ENCODE peak calls at places on chromosome 11, in six cellular contexts. A is upper lobe of left lung, N is IMR-90, T is stomach, R is lower leg skin, V is transverse colon. O is an unnamed sample.

GRCh38 chr11:15893080-15893492 is 463.3 kb downstream of the SOX6 start:
- DNase-seq in R (no peak), N (peak; percentile 89), A (no peak), T (no peak), V (no peak), O (no peak)

GRCh38 chr11:104164028-104164520 is at the start of gene PDGFD:
- DNase-seq in V (peak; percentile 22), A (peak; percentile 43), T (peak; percentile 71), R (peak; percentile 32), N (peak; percentile 70), O (peak; percentile 46)

GRCh38 chr11:96464695-96465307 is 75.0 kb downstream of the JRKL start:
- DNase-seq in T (no peak), A (no peak), R (no peak), V (no peak), N (peak; percentile 78), O (no peak)

GRCh38 chr11:13287026-13287425 is 9.4 kb downstream of the BMAL1 start:
- DNase-seq in V (no peak), R (no peak), N (no peak), T (no peak), A (no peak), O (no peak)

GRCh38 chr11:64141081-64141783 is 24.7 kb downstream of the MACROD1 start:
- DNase-seq in V (no peak), N (no peak), R (no peak), T (no peak), A (no peak), O (no peak)

GRCh38 chr11:34633990-34634725 is 13.3 kb downstream of the EHF start:
- DNase-seq in V (no peak), T (no peak), R (no peak), N (peak; percentile 51), A (no peak), O (no peak)

GRCh38 chr11:58575377-58576020 is at the start of gene LPXN:
- DNase-seq in V (peak; percentile 48), N (peak; percentile 63), R (no peak), T (no peak), A (peak; percentile 54), O (no peak)

GRCh38 chr11:82865841-82866240 is 34.4 kb downstream of the PRCP start:
- DNase-seq in A (no peak), R (no peak), V (no peak), N (peak; percentile 31), T (no peak), O (no peak)

GRCh38 chr11:69660001-69660500 is 15.1 kb downstream of the LTO1 start:
- DNase-seq in N (no peak), V (no peak), T (no peak), A (no peak), R (no peak), O (peak; percentile 5)

GRCh38 chr11:133905677-133906156 is 51.1 kb downstream of the IGSF9B start:
- DNase-seq in A (no peak), N (no peak), T (no peak), V (no peak), R (no peak), O (no peak)

GRCh38 chr11:1293619-1294015 is 15.8 kb downstream of the TOLLIP start:
- DNase-seq in N (no peak), R (no peak), T (peak; percentile 56), V (peak; percentile 31), A (peak; percentile 21), O (peak; percentile 67)
- TF ChIP-seq CTCF in N (peak; percentile 23), R (no peak), T (no peak), V (no peak), A (peak; percentile 31), O (peak; percentile 61)

GRCh38 chr11:125062931-125063428 is at the start of gene SLC37A2:
- DNase-seq in V (peak; percentile 73), A (peak; percentile 67), N (peak; percentile 54), T (peak; percentile 73), R (no peak), O (peak; percentile 80)
- TF ChIP-seq POLR2A in V (peak; percentile 62), A (peak; percentile 28), N (peak; percentile 42), T (no peak), R (no peak), O (peak; percentile 82)

DNA sequence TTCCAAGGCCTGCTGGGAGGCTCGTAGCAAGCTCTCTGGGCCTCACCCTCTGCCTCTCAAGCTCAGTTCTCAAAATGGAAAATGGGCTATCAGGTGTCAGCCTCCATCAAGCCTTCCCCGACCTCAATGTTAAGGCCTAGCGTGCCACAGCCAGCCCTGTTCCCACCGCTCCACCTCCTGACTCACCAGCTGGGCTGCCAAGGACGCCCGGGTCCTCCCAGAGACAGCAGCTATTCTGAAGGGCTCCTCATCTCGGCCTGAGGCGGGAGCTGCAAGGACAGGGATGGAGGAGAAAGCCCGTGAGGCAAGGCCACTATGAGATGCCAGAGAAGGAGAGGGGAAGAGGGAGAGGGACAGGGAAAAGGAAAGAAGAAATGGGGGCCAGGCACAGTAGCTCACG is 19.9 kb downstream of the ARAP1 start:
- DNase-seq in R (no peak), V (no peak), A (no peak), N (no peak), T (no peak), O (no peak)
- TF ChIP-seq CTCF in R (no peak), V (no peak), A (no peak), N (no peak), T (no peak), O (no peak)

GRCh38 chr11:65307298-65308229 is 7.1 kb upstream of the CDC42EP2 start:
- DNase-seq in V (no peak), N (peak; percentile 31), T (no peak), R (no peak), A (no peak), O (no peak)
- TF ChIP-seq POLR2A in V (no peak), N (no peak), T (no peak), R (no peak), A (no peak), O (no peak)

DNA sequence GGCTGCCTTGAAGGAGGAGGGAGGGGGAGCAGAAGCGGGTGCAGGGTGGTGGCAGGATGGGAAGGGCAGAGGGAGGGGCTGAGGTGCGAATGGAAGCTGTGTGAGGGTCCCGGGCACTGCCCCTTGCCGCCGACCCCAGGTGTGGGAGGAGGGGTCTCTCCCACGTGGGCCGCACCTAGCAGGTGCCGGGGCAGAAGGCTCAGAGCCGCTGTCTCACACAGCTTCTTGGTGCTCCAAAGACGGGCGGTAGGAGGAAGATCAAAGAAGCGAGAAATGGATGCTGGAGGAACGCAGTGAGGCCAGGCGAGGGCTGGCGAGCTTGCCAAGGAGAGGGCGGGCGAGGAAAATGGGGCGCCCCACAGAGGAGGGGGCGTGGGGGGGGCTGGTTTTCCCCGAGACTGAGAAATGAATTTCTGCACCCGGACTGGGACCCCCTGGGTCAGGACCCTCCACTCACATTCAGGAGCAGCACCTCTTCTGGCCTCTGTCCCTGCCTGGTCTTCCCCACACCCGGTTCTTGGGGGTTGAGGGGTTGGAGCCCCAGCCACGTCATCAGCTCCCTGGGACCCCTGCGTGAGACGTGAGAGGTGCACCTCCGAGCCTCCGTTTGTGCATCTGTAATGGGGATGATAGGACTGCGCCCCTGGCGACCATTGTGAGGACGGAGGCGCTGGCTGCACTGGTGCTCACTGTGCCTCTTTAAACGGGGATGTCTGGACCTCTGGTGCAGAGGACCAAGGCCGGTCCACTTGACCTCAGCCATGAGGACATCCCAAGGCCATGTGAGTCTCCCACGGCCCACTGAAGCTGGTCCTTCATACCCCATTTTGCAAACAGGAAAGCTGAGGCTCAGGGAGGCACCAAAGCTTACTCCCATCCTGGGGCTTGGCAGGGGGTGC is 16.8 kb downstream of the LSP1 start:
- DNase-seq in T (no peak), R (no peak), V (no peak), N (no peak), A (no peak), O (peak; percentile 18)
- TF ChIP-seq CTCF in T (no peak), R (no peak), V (peak; percentile 9), N (no peak), A (no peak), O (peak; percentile 22)